ENCODE peak calls at places on chromosomes 16 and 17, in six cellular contexts. S, R, M, P, D and O are unnamed samples.

GRCh38 chr17:66507982-66508760 is 205.8 kb downstream of the PRKCA start:
- DNase-seq in S (no peak), R (no peak), M (peak; percentile 21), P (no peak), D (no peak), O (no peak)

GRCh38 chr16:4689091-4689671 is 4.2 kb upstream of the NUDT16L1 start:
- DNase-seq in S (no peak), R (no peak), M (no peak), P (no peak), D (no peak), O (no peak)

GRCh38 chr17:8745586-8746500 is 1.2 kb upstream of the CCDC42 start:
- DNase-seq in S (peak; percentile 29), R (peak; percentile 67), M (peak; percentile 38), P (peak; percentile 87), D (peak; percentile 95), O (peak; percentile 48)

GRCh38 chr17:39671651-39672521 is 3.6 kb downstream of the PNMT start:
- DNase-seq in S (peak; percentile 27), R (no peak), M (peak; percentile 35), P (no peak), D (peak; percentile 39), O (peak; percentile 67)

GRCh38 chr16:85173077-85173980 is 61.1 kb upstream of the CIBAR2 start:
- DNase-seq in S (peak; percentile 97), R (peak; percentile 31), M (peak; percentile 85), P (no peak), D (no peak), O (peak; percentile 78)

GRCh38 chr16:79932564-79932963 is 332.0 kb upstream of the MAF start:
- DNase-seq in S (no peak), R (no peak), M (no peak), P (no peak), D (no peak), O (no peak)

GRCh38 chr17:50585893-50586292 is 25.4 kb downstream of the CACNA1G start:
- DNase-seq in S (no peak), R (no peak), M (no peak), P (no peak), D (no peak), O (no peak)

GRCh38 chr16:56300901-56301351 is 109.6 kb downstream of the GNAO1 start:
- DNase-seq in S (peak; percentile 17), R (no peak), M (peak; percentile 6), P (no peak), D (no peak), O (no peak)

GRCh38 chr17:69466905-69467630 is 52.6 kb downstream of the MAP2K6 start:
- DNase-seq in S (peak; percentile 62), R (peak; percentile 72), M (peak; percentile 42), P (no peak), D (no peak), O (no peak)

GRCh38 chr16:57113042-57113453 is 20.7 kb downstream of the CPNE2 start:
- DNase-seq in S (peak; percentile 34), R (no peak), M (peak; percentile 36), P (no peak), D (no peak), O (no peak)

GRCh38 chr17:72454342-72454741 is 333.5 kb downstream of the SOX9 start:
- DNase-seq in S (no peak), R (no peak), M (no peak), P (no peak), D (no peak), O (no peak)

GRCh38 chr17:73976676-73977521 is 226.6 kb upstream of the RPL38 start:
- DNase-seq in S (no peak), R (no peak), M (no peak), P (no peak), D (no peak), O (peak; percentile 90)

GRCh38 chr16:67001159-67001486 is 12.7 kb downstream of the CES4A start:
- DNase-seq in S (no peak), R (peak; percentile 57), M (no peak), P (no peak), D (no peak), O (no peak)

GRCh38 chr17:40608061-40608581 is 39.5 kb downstream of the SMARCE1 start:
- DNase-seq in S (no peak), R (no peak), M (no peak), P (no peak), D (no peak), O (no peak)

GRCh38 chr17:78961571-78961970 is 18.2 kb downstream of the LGALS3BP start:
- DNase-seq in S (no peak), R (no peak), M (no peak), P (no peak), D (no peak), O (no peak)

GRCh38 chr16:87436225-87437172 is 44.4 kb downstream of the MAP1LC3B start:
- DNase-seq in S (peak; percentile 47), R (no peak), M (no peak), P (no peak), D (no peak), O (no peak)

GRCh38 chr17:14699569-14700190 is 398.8 kb downstream of the HS3ST3B1 start:
- DNase-seq in S (no peak), R (no peak), M (no peak), P (no peak), D (no peak), O (no peak)

GRCh38 chr16:15919331-15919730 is 30.1 kb upstream of the ABCC1 start:
- DNase-seq in S (peak; percentile 29), R (no peak), M (no peak), P (no peak), D (no peak), O (no peak)

GRCh38 chr17:2704890-2705248 is 6.7 kb downstream of the CLUH start:
- DNase-seq in S (no peak), R (no peak), M (no peak), P (no peak), D (no peak), O (no peak)

GRCh38 chr17:37405955-37406634 is 541 bp downstream of the ACACA start:
- DNase-seq in S (no peak), R (no peak), M (no peak), P (no peak), D (no peak), O (no peak)

GRCh38 chr17:66423436-66423922 is 121.1 kb downstream of the PRKCA start:
- DNase-seq in S (no peak), R (peak; percentile 38), M (no peak), P (no peak), D (no peak), O (no peak)

GRCh38 chr17:27577124-27577761 is 53.7 kb upstream of the LGALS9 start:
- DNase-seq in S (peak; percentile 82), R (no peak), M (peak; percentile 51), P (no peak), D (no peak), O (peak; percentile 67)

GRCh38 chr16:301950-302349 is 19.0 kb downstream of the PDIA2 start:
- DNase-seq in S (no peak), R (no peak), M (no peak), P (no peak), D (no peak), O (no peak)

GRCh38 chr17:38657824-38658740 is 16.7 kb downstream of the EPOP start:
- DNase-seq in S (no peak), R (no peak), M (no peak), P (no peak), D (no peak), O (no peak)

GRCh38 chr16:68722119-68723024 is 14.7 kb upstream of the CDH1 start:
- DNase-seq in S (no peak), R (no peak), M (no peak), P (no peak), D (no peak), O (no peak)

GRCh38 chr17:35073991-35074627 is 10.6 kb upstream of the RFFL start:
- DNase-seq in S (no peak), R (no peak), M (no peak), P (no peak), D (no peak), O (no peak)

GRCh38 chr17:75547091-75547490 is 21.6 kb downstream of the LLGL2 start:
- DNase-seq in S (no peak), R (no peak), M (no peak), P (no peak), D (no peak), O (no peak)

DNA sequence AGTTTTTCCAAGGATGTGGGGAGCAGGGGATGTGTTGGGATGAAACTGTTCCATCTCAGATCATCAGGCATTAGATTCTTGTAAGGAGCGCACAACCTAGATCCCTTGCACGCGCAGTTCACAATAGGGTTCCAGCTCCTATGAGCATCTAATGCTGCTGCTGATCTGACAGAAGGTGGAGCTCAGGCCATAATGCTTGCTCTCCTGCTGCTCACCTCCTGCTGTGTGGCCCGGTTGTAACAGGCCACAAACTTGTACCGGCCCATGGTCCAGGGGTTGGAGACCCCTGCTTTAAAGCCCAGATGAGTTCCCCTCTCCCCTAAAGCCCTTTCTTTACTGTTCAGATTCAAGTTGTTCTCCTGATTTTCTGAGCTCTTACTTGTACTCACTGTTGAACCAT is 44.8 kb downstream of the RNF135 start:
- DNase-seq in S (no peak), R (no peak), M (no peak), P (no peak), D (no peak), O (no peak)
- TF ChIP-seq CTCF in S (no peak), R (no peak), M (no peak), P (no peak), D (no peak), O (no peak)

GRCh38 chr17:67801626-67802175 is 23.6 kb upstream of the BPTF start:
- DNase-seq in S (no peak), R (no peak), M (no peak), P (no peak), D (no peak), O (no peak)
- TF ChIP-seq CTCF in S (no peak), R (no peak), M (no peak), P (no peak), D (no peak), O (no peak)

GRCh38 chr16:71216714-71217113 is 13.8 kb downstream of the HYDIN start:
- DNase-seq in S (no peak), R (no peak), M (no peak), P (no peak), D (no peak), O (no peak)

GRCh38 chr16:71214771-71215381 is 15.6 kb downstream of the HYDIN start:
- DNase-seq in S (no peak), R (peak; percentile 9), M (no peak), P (no peak), D (no peak), O (no peak)
- TF ChIP-seq CTCF in S (no peak), R (no peak), M (no peak), P (no peak), D (peak; percentile 34), O (no peak)

DNA sequence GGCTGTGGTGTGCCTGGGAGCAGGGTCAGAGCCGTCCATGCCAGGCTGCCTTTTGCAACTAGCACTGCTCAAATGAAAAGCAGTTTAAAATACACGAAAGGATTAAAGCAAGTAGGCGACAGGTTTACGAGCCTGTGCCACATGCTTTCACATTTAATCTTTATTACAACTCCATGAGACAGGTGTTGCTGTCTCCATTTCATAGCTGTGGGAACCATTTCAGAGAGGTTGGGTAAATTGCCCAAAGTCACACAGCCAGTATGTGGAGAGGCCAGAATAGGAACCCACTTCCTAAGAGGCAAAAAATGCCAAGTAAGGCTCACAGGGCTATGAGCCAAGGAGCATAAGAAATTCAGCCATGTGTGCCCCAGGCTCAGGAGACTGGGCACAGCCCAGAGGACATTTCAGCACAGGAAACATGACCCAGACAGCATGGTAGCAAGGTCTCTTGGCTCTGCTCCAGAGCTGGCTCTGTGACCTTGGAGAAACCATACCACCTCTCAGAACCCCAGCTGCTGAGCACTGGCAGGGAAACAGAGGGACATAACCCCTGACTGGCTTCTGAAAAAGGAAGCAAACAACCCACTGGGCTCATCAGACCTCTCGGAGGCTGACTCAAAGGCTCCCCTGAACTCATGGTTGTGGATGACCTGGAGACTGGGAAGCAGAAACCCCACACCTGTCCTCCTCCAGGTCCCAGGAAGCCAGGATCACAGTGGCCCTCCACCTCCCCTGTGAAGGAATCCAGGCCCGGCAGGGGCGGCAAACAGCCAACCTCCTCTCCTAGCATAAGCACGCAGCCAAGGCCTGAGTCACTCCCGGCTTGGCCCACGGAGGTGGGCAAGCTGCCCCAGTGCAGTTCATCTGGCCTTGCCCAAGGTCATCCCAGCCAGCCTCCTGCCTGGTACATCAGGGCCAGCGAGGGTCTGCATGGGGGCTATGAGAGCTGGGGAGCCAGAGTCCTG is 40.3 kb upstream of the MRPS23 start:
- DNase-seq in S (peak; percentile 86), R (no peak), M (peak; percentile 84), P (no peak), D (no peak), O (peak; percentile 50)
- TF ChIP-seq CTCF in S (no peak), R (no peak), M (no peak), P (no peak), D (no peak), O (no peak)